ENCODE peak calls at places on chromosomes 5 and 9, in seven cellular contexts. X, D, J, M, Y, B and H are unnamed samples. For H3K4me1, the result is how much of the 10 kb centered on the place peaks cover.

GRCh38 chr9:15101046-15101445 is 190.8 kb upstream of the FREM1 start:
- DNase-seq in X (peak), D (no peak), J (no peak), M (no peak), Y (no peak), B (no peak), H (no peak)

GRCh38 chr5:41356746-41357145 is 143.4 kb upstream of the C6 start:
- DNase-seq in X (peak), D (no peak), J (no peak), M (peak), Y (no peak), B (no peak), H (no peak)

GRCh38 chr5:165196961-165197360 is 1691.5 kb downstream of the MAT2B start:
- DNase-seq in X (no peak), D (no peak), J (peak), M (no peak), Y (no peak), B (no peak), H (no peak)

GRCh38 chr5:174872271-174872670 is 147.9 kb downstream of the MSX2 start:
- DNase-seq in X (no peak), D (no peak), J (peak), M (no peak), Y (no peak), B (no peak), H (no peak)

GRCh38 chr5:30355675-30356074 is 837.8 kb upstream of the CDH6 start:
- DNase-seq in X (no peak), D (no peak), J (no peak), M (no peak), Y (no peak), B (no peak), H (no peak)

GRCh38 chr5:133754575-133755169 is 142.3 kb upstream of the FSTL4 start:
- DNase-seq in X (peak), D (peak), J (peak), M (peak), Y (no peak), B (peak), H (no peak)

GRCh38 chr5:78597068-78597857 is 51.3 kb downstream of the LHFPL2 start:
- DNase-seq in X (no peak), D (no peak), J (peak), M (no peak), Y (no peak), B (no peak), H (no peak)

GRCh38 chr9:136831720-136832104 is 10.6 kb upstream of the AJM1 start:
- DNase-seq in X (no peak), D (no peak), J (no peak), M (no peak), Y (no peak), B (no peak), H (peak)

GRCh38 chr5:40778133-40778532 is 20.0 kb downstream of the PRKAA1 start:
- DNase-seq in X (no peak), D (no peak), J (no peak), M (no peak), Y (no peak), B (no peak), H (no peak)

GRCh38 chr5:104189031-104189430 is 626.4 kb upstream of the NUDT12 start:
- DNase-seq in X (no peak), D (no peak), J (peak), M (no peak), Y (no peak), B (no peak), H (no peak)

GRCh38 chr9:70058569-70059161 is 15.0 kb downstream of the MAMDC2 start:
- DNase-seq in X (no peak), D (no peak), J (no peak), M (no peak), Y (no peak), B (no peak), H (no peak)

GRCh38 chr9:21904371-21904770 is 89.8 kb downstream of the CDKN2A start:
- DNase-seq in X (no peak), D (no peak), J (peak), M (no peak), Y (no peak), B (no peak), H (no peak)

GRCh38 chr5:122836947-122837346 is 8.5 kb upstream of the SNX24 start:
- DNase-seq in X (no peak), D (no peak), J (no peak), M (no peak), Y (no peak), B (no peak), H (no peak)

GRCh38 chr9:98575379-98576346 is 133.1 kb downstream of the GABBR2 start:
- DNase-seq in X (no peak), D (no peak), J (peak), M (peak), Y (no peak), B (no peak), H (no peak)

GRCh38 chr5:42640835-42641234 is 115.8 kb upstream of the CCDC152 start:
- DNase-seq in X (no peak), D (no peak), J (no peak), M (no peak), Y (no peak), B (no peak), H (no peak)

GRCh38 chr9:126528111-126528510 is 85.6 kb upstream of the LMX1B start:
- DNase-seq in X (no peak), D (no peak), J (no peak), M (peak), Y (peak), B (no peak), H (no peak)

GRCh38 chr5:153237671-153238332 is 252.7 kb upstream of the GRIA1 start:
- DNase-seq in X (no peak), D (no peak), J (no peak), M (no peak), Y (no peak), B (no peak), H (no peak)

GRCh38 chr5:1722877-1723276 is 76.8 kb downstream of the MRPL36 start:
- DNase-seq in X (no peak), D (no peak), J (no peak), M (no peak), Y (no peak), B (no peak), H (no peak)

GRCh38 chr9:4994166-4994890 is 9.3 kb downstream of the JAK2 start:
- DNase-seq in X (no peak), D (no peak), J (no peak), M (peak), Y (no peak), B (no peak), H (no peak)

GRCh38 chr9:11023201-11023600 is 410.4 kb upstream of the PTPRD start:
- DNase-seq in X (no peak), D (no peak), J (no peak), M (no peak), Y (no peak), B (no peak), H (no peak)

GRCh38 chr9:107548298-107549142 is 59.0 kb upstream of the KLF4 start:
- DNase-seq in X (peak), D (no peak), J (peak), M (peak), Y (no peak), B (peak), H (peak)

GRCh38 chr5:81315830-81316229 is 14.4 kb downstream of the ZCCHC9 start:
- DNase-seq in X (no peak), D (no peak), J (no peak), M (no peak), Y (no peak), B (no peak), H (no peak)

GRCh38 chr9:20591223-20591622 is 31.1 kb downstream of the MLLT3 start:
- DNase-seq in X (no peak), D (no peak), J (peak), M (no peak), Y (no peak), B (no peak), H (no peak)

GRCh38 chr9:3521961-3522360 is 3.8 kb downstream of the RFX3 start:
- DNase-seq in X (no peak), D (no peak), J (no peak), M (no peak), Y (no peak), B (no peak), H (no peak)

GRCh38 chr5:42502613-42503470 is 79.6 kb downstream of the GHR start:
- DNase-seq in X (no peak), D (no peak), J (no peak), M (no peak), Y (no peak), B (no peak), H (no peak)

GRCh38 chr5:103475629-103476240 is 86.9 kb downstream of the NUDT12 start:
- DNase-seq in X (no peak), D (no peak), J (peak), M (peak), Y (no peak), B (peak), H (no peak)

GRCh38 chr9:82170871-82171270 is 182.3 kb downstream of the SPATA31D1 start:
- DNase-seq in X (no peak), D (no peak), J (peak), M (no peak), Y (no peak), B (no peak), H (no peak)

GRCh38 chr9:18480649-18481048 is 6.7 kb downstream of the ADAMTSL1 start:
- DNase-seq in X (no peak), D (no peak), J (peak), M (no peak), Y (no peak), B (no peak), H (no peak)

GRCh38 chr5:106873558-106873957 is 797.2 kb downstream of the EFNA5 start:
- DNase-seq in X (peak), D (peak), J (no peak), M (no peak), Y (no peak), B (no peak), H (no peak)

GRCh38 chr5:132298305-132298704 is 4.1 kb downstream of the SLC22A4 start:
- DNase-seq in X (no peak), D (no peak), J (no peak), M (no peak), Y (no peak), B (no peak), H (no peak)

GRCh38 chr5:143194713-143195112 is 208.8 kb downstream of the NR3C1 start:
- DNase-seq in X (no peak), D (no peak), J (no peak), M (no peak), Y (no peak), B (no peak), H (no peak)

GRCh38 chr9:116697341-116697740 is 10.2 kb downstream of the TRIM32 start:
- DNase-seq in X (no peak), D (no peak), J (peak), M (no peak), Y (no peak), B (no peak), H (no peak)

GRCh38 chr5:14110196-14110595 is 32.9 kb upstream of the TRIO start:
- DNase-seq in X (no peak), D (no peak), J (peak), M (no peak), Y (no peak), B (no peak), H (no peak)

GRCh38 chr9:130290353-130291181 is 25.0 kb downstream of the HMCN2 start:
- DNase-seq in X (peak), D (peak), J (peak), M (no peak), Y (no peak), B (no peak), H (no peak)

GRCh38 chr5:44321176-44321575 is 68.0 kb downstream of the FGF10 start:
- DNase-seq in X (no peak), D (no peak), J (no peak), M (no peak), Y (no peak), B (no peak), H (no peak)
- H3K4me1 ChIP-seq in X (under half), D (under half), J (under half), M (under half), Y (under half), B (under half), H (under half)

GRCh38 chr5:140840978-140841962 is at the start of gene PCDHA8:
- DNase-seq in X (no peak), D (no peak), J (no peak), M (peak), Y (peak), B (peak), H (no peak)
- H3K4me3 ChIP-seq in X (no peak), D (no peak), J (no peak), M (no peak), Y (no peak), B (no peak), H (no peak)

DNA sequence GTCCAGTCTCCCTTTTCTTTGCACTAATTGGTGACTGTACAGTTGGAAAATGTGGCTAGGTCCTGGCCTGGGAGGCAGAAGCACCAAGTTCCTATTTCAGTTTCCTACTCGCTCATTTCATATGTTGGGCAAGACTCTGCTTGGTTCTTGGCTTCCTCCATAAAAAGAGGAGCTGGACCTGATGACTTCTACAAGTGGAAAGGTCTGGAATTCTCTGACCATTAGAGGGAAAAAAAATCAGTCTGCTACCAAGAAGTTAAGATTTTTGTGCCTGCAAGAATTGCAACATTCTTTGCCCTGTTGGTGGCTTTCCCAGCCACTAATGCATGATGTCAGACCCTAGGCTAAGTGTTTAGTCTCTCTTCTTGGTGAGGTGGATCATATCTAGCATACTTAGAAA is 91.5 kb downstream of the WDR41 start:
- DNase-seq in X (no peak), D (no peak), J (peak), M (no peak), Y (no peak), B (no peak), H (no peak)
- H3K4me1 ChIP-seq in X (under half), D (under half), J (under half), M (under half), Y (under half), B (under half), H (under half)

DNA sequence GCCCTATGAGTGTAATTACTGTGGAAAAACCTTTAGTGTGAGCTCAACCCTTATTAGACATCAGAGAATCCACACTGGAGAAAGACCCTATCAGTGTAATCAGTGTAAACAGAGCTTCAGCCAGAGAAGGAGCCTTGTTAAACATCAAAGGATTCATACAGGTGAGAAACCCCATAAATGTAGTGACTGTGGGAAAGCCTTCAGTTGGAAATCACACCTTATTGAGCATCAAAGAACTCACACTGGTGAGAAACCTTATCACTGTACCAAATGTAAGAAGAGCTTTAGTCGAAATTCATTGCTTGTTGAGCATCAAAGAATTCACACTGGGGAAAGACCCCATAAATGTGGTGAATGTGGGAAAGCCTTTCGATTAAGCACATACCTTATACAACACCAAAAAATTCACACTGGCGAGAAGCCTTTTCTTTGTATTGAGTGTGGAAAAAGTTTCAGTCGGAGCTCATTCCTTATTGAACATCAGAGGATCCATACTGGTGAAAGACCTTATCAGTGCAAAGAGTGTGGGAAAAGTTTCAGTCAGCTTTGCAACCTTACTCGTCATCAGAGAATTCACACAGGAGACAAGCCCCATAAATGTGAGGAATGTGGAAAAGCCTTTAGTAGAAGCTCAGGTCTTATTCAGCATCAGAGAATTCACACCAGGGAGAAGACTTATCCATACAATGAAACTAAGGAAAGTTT is 9.9 kb downstream of the ZNF189 start:
- DNase-seq in X (no peak), D (no peak), J (peak), M (peak), Y (no peak), B (no peak), H (no peak)
- H3K4me3 ChIP-seq in X (no peak), D (no peak), J (no peak), M (peak), Y (no peak), B (no peak), H (no peak)